ENCODE peak calls at places on chromosomes 13 and 19, in five cellular contexts. C is SK-N-SH, N is H1, M is HCT116, E is suprapubic skin. S is an unnamed sample.

GRCh38 chr13:85798999-85799646 is at the start of gene SLITRK6:
- DNase-seq in C (peak; percentile 9), N (no peak), M (peak; percentile 15), E (no peak), S (no peak)

GRCh38 chr19:2923510-2923909 is 21.3 kb downstream of the ZNF77 start:
- DNase-seq in C (no peak), N (no peak), M (no peak), E (no peak), S (no peak)

GRCh38 chr19:33796164-33797100 is at the start of gene KCTD15:
- DNase-seq in C (peak; percentile 86), N (peak; percentile 84), M (no peak), E (no peak), S (no peak)

GRCh38 chr19:14383898-14384669 is 2.8 kb downstream of the ADGRE5 start:
- DNase-seq in C (no peak), N (no peak), M (no peak), E (peak; percentile 72), S (peak; percentile 84)

GRCh38 chr19:52648336-52648990 is 10.3 kb upstream of the ZNF83 start:
- DNase-seq in C (no peak), N (no peak), M (no peak), E (no peak), S (no peak)

GRCh38 chr19:54436031-54436523 is 12.9 kb upstream of the LENG8 start:
- DNase-seq in C (no peak), N (peak; percentile 61), M (no peak), E (no peak), S (no peak)

GRCh38 chr13:62643799-62644484 is 1228.3 kb upstream of the PCDH20 start:
- DNase-seq in C (no peak), N (no peak), M (no peak), E (no peak), S (no peak)

GRCh38 chr13:40536443-40537113 is 129.9 kb downstream of the FOXO1 start:
- DNase-seq in C (no peak), N (no peak), M (no peak), E (no peak), S (no peak)

GRCh38 chr19:2561895-2562294 is 86.0 kb downstream of the GADD45B start:
- DNase-seq in C (no peak), N (no peak), M (no peak), E (no peak), S (no peak)

GRCh38 chr13:112842343-112842856 is 126.6 kb upstream of the MCF2L start:
- DNase-seq in C (no peak), N (no peak), M (no peak), E (no peak), S (no peak)
- H3K27ac ChIP-seq in C (no peak overlapping the region), N (no peak overlapping the region), M (no peak overlapping the region), E (no peak overlapping the region), S (peak overlapping the region; percentile 17)

GRCh38 chr19:3958836-3959765 is 11.8 kb downstream of the DAPK3 start:
- DNase-seq in C (no peak), N (no peak), M (no peak), E (peak; percentile 58), S (peak; percentile 62)

GRCh38 chr19:3950871-3951861 is 18.3 kb downstream of the NMRK2 start:
- DNase-seq in C (no peak), N (no peak), M (no peak), E (no peak), S (peak; percentile 84)

GRCh38 chr19:3954107-3954506 is 16.8 kb downstream of the DAPK3 start:
- DNase-seq in C (no peak), N (no peak), M (no peak), E (no peak), S (peak; percentile 66)

GRCh38 chr19:3959766-3960131 is 11.2 kb downstream of the DAPK3 start:
- DNase-seq in C (no peak), N (no peak), M (no peak), E (peak; percentile 61), S (peak; percentile 63)

GRCh38 chr19:3955688-3956087 is 15.2 kb downstream of the DAPK3 start:
- DNase-seq in C (no peak), N (no peak), M (no peak), E (no peak), S (peak; percentile 61)
- H3K4me3 ChIP-seq in C (no peak overlapping the region), N (no peak overlapping the region), M (no peak overlapping the region), E (no peak overlapping the region), S (no peak overlapping the region)

GRCh38 chr13:104011505-104012270 is 945.5 kb upstream of the SLC10A2 start:
- DNase-seq in C (no peak), N (no peak), M (no peak), E (no peak), S (no peak)

GRCh38 chr13:104021806-104022397 is 955.7 kb upstream of the SLC10A2 start:
- DNase-seq in C (no peak), N (no peak), M (no peak), E (no peak), S (no peak)

GRCh38 chr13:104015646-104016396 is 949.6 kb upstream of the SLC10A2 start:
- DNase-seq in C (no peak), N (no peak), M (no peak), E (no peak), S (no peak)

GRCh38 chr13:104014803-104015645 is 948.8 kb upstream of the SLC10A2 start:
- DNase-seq in C (no peak), N (no peak), M (no peak), E (no peak), S (no peak)

DNA sequence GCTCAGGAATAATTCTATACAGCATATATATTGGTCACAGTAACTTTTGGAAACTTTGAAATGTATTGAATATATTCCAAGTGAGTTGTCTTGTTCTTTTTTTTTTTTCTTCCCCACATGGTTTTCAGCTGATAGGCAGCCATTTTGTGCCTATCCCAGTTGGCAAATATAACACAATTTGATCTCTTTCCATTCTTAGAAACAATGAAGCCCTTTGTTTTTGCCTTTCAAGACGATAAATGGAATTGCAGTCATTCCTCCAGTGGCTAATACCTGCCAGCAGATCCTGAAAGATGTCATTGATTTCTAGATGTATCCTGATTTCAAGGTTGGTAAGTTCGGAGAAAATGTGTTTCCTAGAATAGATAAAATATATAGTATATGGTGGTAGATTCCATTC is 951.1 kb upstream of the SLC10A2 start:
- DNase-seq in C (no peak), N (no peak), M (no peak), E (no peak), S (no peak)
- TF ChIP-seq POLR2AphosphoS5 in C (no peak), N (no peak), M (no peak), E (no peak), S (no peak)

GRCh38 chr19:1373534-1374249 is 10.0 kb upstream of the NDUFS7 start:
- DNase-seq in C (no peak), N (no peak), M (no peak), E (peak; percentile 59), S (no peak)

GRCh38 chr19:1374250-1374577 is 9.5 kb upstream of the NDUFS7 start:
- DNase-seq in C (no peak), N (no peak), M (no peak), E (no peak), S (no peak)

GRCh38 chr19:1370579-1371361 is 12.9 kb upstream of the NDUFS7 start:
- DNase-seq in C (no peak), N (no peak), M (no peak), E (peak; percentile 56), S (no peak)

GRCh38 chr19:1376415-1376805 is 7.3 kb upstream of the NDUFS7 start:
- DNase-seq in C (no peak), N (no peak), M (no peak), E (no peak), S (no peak)

DNA sequence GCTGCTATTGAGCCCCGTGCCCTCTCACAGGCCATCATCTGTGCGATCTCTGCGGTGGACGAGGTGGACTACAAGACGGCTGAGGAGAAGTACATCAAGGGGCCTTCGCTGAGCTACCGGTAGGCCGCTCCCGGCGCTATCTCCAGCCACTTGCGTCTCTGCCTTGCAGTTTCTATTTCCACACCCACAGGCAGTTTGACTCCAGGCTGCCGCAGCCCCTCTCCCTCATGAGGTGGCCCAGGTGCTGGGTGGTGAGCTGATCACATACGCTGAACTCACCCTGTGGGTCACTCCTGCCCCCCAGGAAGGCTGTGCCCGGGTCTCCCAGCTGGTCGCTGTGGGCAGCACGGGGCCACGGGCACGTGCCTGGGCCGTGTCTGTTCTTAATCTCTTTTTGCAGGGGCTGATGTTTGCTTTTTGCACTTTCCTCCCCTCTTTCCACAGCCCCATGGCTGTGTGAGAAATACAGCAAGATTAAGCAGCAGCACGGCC is 10.6 kb upstream of the NDUFS7 start:
- DNase-seq in C (no peak), N (no peak), M (no peak), E (peak; percentile 56), S (no peak)
- H3K27ac ChIP-seq in C (no peak overlapping the region), N (no peak overlapping the region), M (no peak overlapping the region), E (no peak overlapping the region), S (peak overlapping the region; percentile 67)

GRCh38 chr19:8212212-8212611 is 3.0 kb downstream of the CERS4 start:
- DNase-seq in C (no peak), N (no peak), M (no peak), E (no peak), S (no peak)

GRCh38 chr19:8208710-8209110 is 460 bp upstream of the CERS4 start:
- DNase-seq in C (no peak), N (no peak), M (no peak), E (peak; percentile 82), S (no peak)

GRCh38 chr19:8209111-8209964 is at the start of gene CERS4:
- DNase-seq in C (peak; percentile 98), N (peak; percentile 92), M (no peak), E (peak; percentile 82), S (peak; percentile 90)

GRCh38 chr19:8209965-8210659 is 942 bp downstream of the CERS4 start:
- DNase-seq in C (no peak), N (no peak), M (no peak), E (no peak), S (no peak)

GRCh38 chr19:8210660-8211101 is 1.5 kb downstream of the CERS4 start:
- DNase-seq in C (no peak), N (no peak), M (no peak), E (no peak), S (no peak)
- H3K4me3 ChIP-seq in C (peak overlapping the region; percentile 68), N (peak overlapping the region; percentile 93), M (peak overlapping the region; percentile 81), E (peak overlapping the region; percentile 77), S (peak overlapping the region; percentile 68)

GRCh38 chr19:1013218-1013617 is 7.7 kb downstream of the TMEM259 start:
- DNase-seq in C (no peak), N (no peak), M (no peak), E (no peak), S (no peak)
- TF ChIP-seq POLR2AphosphoS5 in C (no peak), N (no peak), M (no peak), E (no peak), S (no peak)

DNA sequence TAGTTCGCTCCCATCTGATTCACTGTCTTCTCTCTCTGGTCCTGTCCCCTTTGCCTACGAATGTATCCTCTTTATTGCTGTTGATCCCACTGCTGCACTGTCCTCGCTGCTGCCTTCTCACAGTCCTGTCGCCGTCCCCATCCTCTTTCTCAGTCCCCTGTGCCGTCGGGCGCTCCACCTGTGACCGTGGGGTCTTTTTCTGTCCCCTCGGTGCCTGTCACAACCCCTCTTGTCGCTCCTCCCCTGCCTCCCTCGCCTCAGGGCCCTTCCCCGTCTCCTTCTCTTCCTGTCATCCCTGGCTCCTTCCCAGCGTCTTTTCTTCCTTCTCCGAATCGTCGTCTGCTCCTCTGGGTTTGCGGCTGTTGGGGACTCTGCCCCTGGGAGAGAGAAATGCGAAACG is 32.3 kb downstream of the SYT3 start:
- DNase-seq in C (no peak), N (no peak), M (no peak), E (no peak), S (no peak)
- H3K27ac ChIP-seq in C (no peak overlapping the region), N (no peak overlapping the region), M (no peak overlapping the region), E (no peak overlapping the region), S (no peak overlapping the region)

S was measured in sigmoid colon.